ENCODE peak calls at places on chromosomes 2 and 18, in six cellular contexts. One of them, this sample, is unnamed.

GRCh38 chr2:102758433-102758832 is 3.4 kb upstream of the TMEM182 start:
- DNase-seq in endodermal cell: no peak
- DNase-seq in dorsolateral prefrontal cortex: no peak
- DNase-seq in activated B cell treated with CpG ODN at 0.5 μM for 24 hours: no peak
- DNase-seq in cardiac muscle cell: no peak
- DNase-seq in upper lobe of right lung: no peak
- DNase-seq in this sample: no peak

GRCh38 chr2:12552092-12552491 is 164.6 kb upstream of the TRIB2 start:
- DNase-seq in endodermal cell: no peak
- DNase-seq in dorsolateral prefrontal cortex: no peak
- DNase-seq in activated B cell treated with CpG ODN at 0.5 μM for 24 hours: no peak
- DNase-seq in cardiac muscle cell: no peak
- DNase-seq in upper lobe of right lung: no peak
- DNase-seq in this sample: no peak

GRCh38 chr2:102451968-102452367 is 21.1 kb upstream of the SLC9A4 start:
- DNase-seq in endodermal cell: no peak
- DNase-seq in dorsolateral prefrontal cortex: no peak
- DNase-seq in activated B cell treated with CpG ODN at 0.5 μM for 24 hours: no peak
- DNase-seq in cardiac muscle cell: peak; percentile 30
- DNase-seq in upper lobe of right lung: no peak
- DNase-seq in this sample: no peak

GRCh38 chr2:158034198-158034831 is 67.4 kb upstream of the UPP2 start:
- DNase-seq in endodermal cell: peak; percentile 86
- DNase-seq in dorsolateral prefrontal cortex: no peak
- DNase-seq in activated B cell treated with CpG ODN at 0.5 μM for 24 hours: no peak
- DNase-seq in cardiac muscle cell: peak; percentile 68
- DNase-seq in upper lobe of right lung: no peak
- DNase-seq in this sample: no peak

GRCh38 chr2:1750935-1751767 is 6.8 kb upstream of the PXDN start:
- DNase-seq in endodermal cell: peak; percentile 93
- DNase-seq in dorsolateral prefrontal cortex: peak; percentile 83
- DNase-seq in activated B cell treated with CpG ODN at 0.5 μM for 24 hours: no peak
- DNase-seq in cardiac muscle cell: peak; percentile 76
- DNase-seq in upper lobe of right lung: peak; percentile 85
- DNase-seq in this sample: peak; percentile 60

GRCh38 chr18:56120781-56121180 is 517.6 kb downstream of the TXNL1 start:
- DNase-seq in endodermal cell: no peak
- DNase-seq in dorsolateral prefrontal cortex: no peak
- DNase-seq in activated B cell treated with CpG ODN at 0.5 μM for 24 hours: no peak
- DNase-seq in cardiac muscle cell: no peak
- DNase-seq in upper lobe of right lung: no peak
- DNase-seq in this sample: no peak

GRCh38 chr2:45567974-45568789 is 42.9 kb downstream of the SRBD1 start:
- DNase-seq in endodermal cell: no peak
- DNase-seq in dorsolateral prefrontal cortex: no peak
- DNase-seq in activated B cell treated with CpG ODN at 0.5 μM for 24 hours: no peak
- DNase-seq in cardiac muscle cell: no peak
- DNase-seq in upper lobe of right lung: no peak
- DNase-seq in this sample: no peak

GRCh38 chr2:220847587-220847986 is 724.5 kb downstream of the EPHA4 start:
- DNase-seq in endodermal cell: no peak
- DNase-seq in dorsolateral prefrontal cortex: no peak
- DNase-seq in activated B cell treated with CpG ODN at 0.5 μM for 24 hours: no peak
- DNase-seq in cardiac muscle cell: no peak
- DNase-seq in upper lobe of right lung: no peak
- DNase-seq in this sample: peak; percentile 62

GRCh38 chr18:55779711-55780590 is 192.0 kb upstream of the TCF4 start:
- DNase-seq in endodermal cell: peak; percentile 78
- DNase-seq in dorsolateral prefrontal cortex: peak; percentile 46
- DNase-seq in activated B cell treated with CpG ODN at 0.5 μM for 24 hours: peak; percentile 63
- DNase-seq in cardiac muscle cell: peak; percentile 63
- DNase-seq in upper lobe of right lung: peak; percentile 63
- DNase-seq in this sample: no peak

GRCh38 chr18:23228102-23229051 is 93.1 kb downstream of the CABLES1 start:
- DNase-seq in endodermal cell: no peak
- DNase-seq in dorsolateral prefrontal cortex: no peak
- DNase-seq in activated B cell treated with CpG ODN at 0.5 μM for 24 hours: no peak
- DNase-seq in cardiac muscle cell: no peak
- DNase-seq in upper lobe of right lung: no peak
- DNase-seq in this sample: no peak

GRCh38 chr18:3610818-3611217 is 160.8 kb downstream of the TGIF1 start:
- DNase-seq in endodermal cell: no peak
- DNase-seq in dorsolateral prefrontal cortex: no peak
- DNase-seq in activated B cell treated with CpG ODN at 0.5 μM for 24 hours: no peak
- DNase-seq in cardiac muscle cell: no peak
- DNase-seq in upper lobe of right lung: no peak
- DNase-seq in this sample: no peak

GRCh38 chr2:38466849-38467767 is 90.0 kb upstream of the ATL2 start:
- DNase-seq in endodermal cell: no peak
- DNase-seq in dorsolateral prefrontal cortex: no peak
- DNase-seq in activated B cell treated with CpG ODN at 0.5 μM for 24 hours: no peak
- DNase-seq in cardiac muscle cell: no peak
- DNase-seq in upper lobe of right lung: no peak
- DNase-seq in this sample: no peak

GRCh38 chr2:72917138-72917874 is at the start of gene EMX1:
- DNase-seq in endodermal cell: peak; percentile 97
- DNase-seq in dorsolateral prefrontal cortex: peak; percentile 71
- DNase-seq in activated B cell treated with CpG ODN at 0.5 μM for 24 hours: peak; percentile 56
- DNase-seq in cardiac muscle cell: peak; percentile 65
- DNase-seq in upper lobe of right lung: peak; percentile 83
- DNase-seq in this sample: peak; percentile 56

GRCh38 chr2:39433586-39434195 is 3.4 kb downstream of the MAP4K3 start:
- DNase-seq in endodermal cell: no peak
- DNase-seq in dorsolateral prefrontal cortex: no peak
- DNase-seq in activated B cell treated with CpG ODN at 0.5 μM for 24 hours: no peak
- DNase-seq in cardiac muscle cell: peak; percentile 36
- DNase-seq in upper lobe of right lung: no peak
- DNase-seq in this sample: no peak

GRCh38 chr2:176151199-176152099 is at the start of gene HOXD4:
- DNase-seq in endodermal cell: peak; percentile 78
- DNase-seq in dorsolateral prefrontal cortex: no peak
- DNase-seq in activated B cell treated with CpG ODN at 0.5 μM for 24 hours: no peak
- DNase-seq in cardiac muscle cell: no peak
- DNase-seq in upper lobe of right lung: no peak
- DNase-seq in this sample: no peak

GRCh38 chr2:1369905-1370304 is 43.4 kb upstream of the TPO start:
- DNase-seq in endodermal cell: no peak
- DNase-seq in dorsolateral prefrontal cortex: no peak
- DNase-seq in activated B cell treated with CpG ODN at 0.5 μM for 24 hours: no peak
- DNase-seq in cardiac muscle cell: no peak
- DNase-seq in upper lobe of right lung: no peak
- DNase-seq in this sample: no peak

GRCh38 chr2:234334146-234334545 is 162.7 kb downstream of the ARL4C start:
- DNase-seq in endodermal cell: peak; percentile 75
- DNase-seq in dorsolateral prefrontal cortex: no peak
- DNase-seq in activated B cell treated with CpG ODN at 0.5 μM for 24 hours: no peak
- DNase-seq in cardiac muscle cell: peak; percentile 9
- DNase-seq in upper lobe of right lung: no peak
- DNase-seq in this sample: peak; percentile 72

GRCh38 chr2:127843677-127844076 is 14.3 kb downstream of the POLR2D start:
- DNase-seq in endodermal cell: no peak
- DNase-seq in dorsolateral prefrontal cortex: no peak
- DNase-seq in activated B cell treated with CpG ODN at 0.5 μM for 24 hours: no peak
- DNase-seq in cardiac muscle cell: no peak
- DNase-seq in upper lobe of right lung: no peak
- DNase-seq in this sample: no peak

GRCh38 chr2:128384446-128384845 is 65.8 kb upstream of the HS6ST1 start:
- DNase-seq in endodermal cell: peak; percentile 37
- DNase-seq in dorsolateral prefrontal cortex: peak; percentile 15
- DNase-seq in activated B cell treated with CpG ODN at 0.5 μM for 24 hours: no peak
- DNase-seq in cardiac muscle cell: no peak
- DNase-seq in upper lobe of right lung: peak; percentile 28
- DNase-seq in this sample: no peak

GRCh38 chr2:68775272-68775847 is 40.7 kb downstream of the ARHGAP25 start:
- DNase-seq in endodermal cell: no peak
- DNase-seq in dorsolateral prefrontal cortex: no peak
- DNase-seq in activated B cell treated with CpG ODN at 0.5 μM for 24 hours: no peak
- DNase-seq in cardiac muscle cell: no peak
- DNase-seq in upper lobe of right lung: no peak
- DNase-seq in this sample: no peak

GRCh38 chr2:68776124-68776523 is 41.5 kb downstream of the ARHGAP25 start:
- DNase-seq in endodermal cell: no peak
- DNase-seq in dorsolateral prefrontal cortex: no peak
- DNase-seq in activated B cell treated with CpG ODN at 0.5 μM for 24 hours: no peak
- DNase-seq in cardiac muscle cell: no peak
- DNase-seq in upper lobe of right lung: no peak
- DNase-seq in this sample: no peak

GRCh38 chr2:68771211-68771721 is 36.7 kb downstream of the ARHGAP25 start:
- DNase-seq in endodermal cell: no peak
- DNase-seq in dorsolateral prefrontal cortex: no peak
- DNase-seq in activated B cell treated with CpG ODN at 0.5 μM for 24 hours: no peak
- DNase-seq in cardiac muscle cell: no peak
- DNase-seq in upper lobe of right lung: no peak
- DNase-seq in this sample: no peak

GRCh38 chr2:68772109-68772508 is 37.5 kb downstream of the ARHGAP25 start:
- DNase-seq in endodermal cell: no peak
- DNase-seq in dorsolateral prefrontal cortex: no peak
- DNase-seq in activated B cell treated with CpG ODN at 0.5 μM for 24 hours: no peak
- DNase-seq in cardiac muscle cell: no peak
- DNase-seq in upper lobe of right lung: no peak
- DNase-seq in this sample: no peak

DNA sequence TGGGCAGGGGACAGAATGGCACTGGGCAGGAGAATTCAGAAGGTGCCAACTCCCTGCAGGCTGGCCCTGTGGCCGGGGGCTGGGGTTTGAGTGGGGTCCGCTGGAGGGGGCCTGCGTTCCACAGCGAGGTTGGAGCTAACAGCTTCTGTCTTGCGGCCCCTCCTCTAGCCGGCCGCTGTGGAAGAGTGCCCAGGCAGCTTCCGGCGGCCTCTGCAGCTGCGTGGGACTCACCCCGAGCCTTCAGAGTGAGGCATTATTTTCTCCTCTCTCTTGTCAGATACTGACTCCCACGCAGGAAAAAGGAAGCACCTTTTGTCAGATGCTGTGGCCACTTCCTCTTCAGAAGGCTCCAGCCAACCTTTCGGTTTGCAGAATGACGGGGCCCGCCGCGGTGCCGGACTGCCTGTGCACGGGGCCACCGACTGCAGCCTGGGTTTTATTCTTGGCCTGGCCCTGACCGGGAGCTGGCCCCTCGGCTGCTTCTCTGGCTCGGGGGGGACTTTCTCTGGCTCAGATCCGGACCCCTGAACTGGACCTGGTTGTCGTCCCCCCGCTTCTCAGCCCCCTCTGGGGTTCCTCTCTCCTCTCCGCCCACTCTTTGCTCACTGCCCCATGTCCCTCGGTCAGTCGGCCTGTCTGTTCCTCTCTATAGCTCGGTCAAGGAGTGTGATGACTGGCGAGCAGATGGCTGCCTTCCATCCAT is 40.1 kb downstream of the ARHGAP25 start:
- DNase-seq in endodermal cell: no peak
- DNase-seq in dorsolateral prefrontal cortex: peak; percentile 54
- DNase-seq in activated B cell treated with CpG ODN at 0.5 μM for 24 hours: peak; percentile 71
- DNase-seq in cardiac muscle cell: no peak
- DNase-seq in upper lobe of right lung: peak; percentile 85
- DNase-seq in this sample: no peak
- TF ChIP-seq CTCF in endodermal cell: no peak
- TF ChIP-seq CTCF in dorsolateral prefrontal cortex: no peak
- TF ChIP-seq CTCF in activated B cell treated with CpG ODN at 0.5 μM for 24 hours: no peak
- TF ChIP-seq CTCF in cardiac muscle cell: no peak
- TF ChIP-seq CTCF in upper lobe of right lung: no peak
- TF ChIP-seq CTCF in this sample: no peak

GRCh38 chr2:68059769-68060525 is 2.9 kb downstream of the C1D start:
- DNase-seq in endodermal cell: peak; percentile 29
- DNase-seq in dorsolateral prefrontal cortex: no peak
- DNase-seq in activated B cell treated with CpG ODN at 0.5 μM for 24 hours: no peak
- DNase-seq in cardiac muscle cell: no peak
- DNase-seq in upper lobe of right lung: no peak
- DNase-seq in this sample: no peak

GRCh38 chr2:68052717-68053422 is 9.9 kb downstream of the C1D start:
- DNase-seq in endodermal cell: no peak
- DNase-seq in dorsolateral prefrontal cortex: no peak
- DNase-seq in activated B cell treated with CpG ODN at 0.5 μM for 24 hours: no peak
- DNase-seq in cardiac muscle cell: peak; percentile 31
- DNase-seq in upper lobe of right lung: no peak
- DNase-seq in this sample: no peak

GRCh38 chr2:68062680-68063387 is at the start of gene C1D:
- DNase-seq in endodermal cell: peak; percentile 98
- DNase-seq in dorsolateral prefrontal cortex: peak; percentile 92
- DNase-seq in activated B cell treated with CpG ODN at 0.5 μM for 24 hours: peak; percentile 94
- DNase-seq in cardiac muscle cell: peak; percentile 95
- DNase-seq in upper lobe of right lung: peak; percentile 97
- DNase-seq in this sample: peak; percentile 91

GRCh38 chr2:68060652-68061051 is 2.2 kb downstream of the C1D start:
- DNase-seq in endodermal cell: no peak
- DNase-seq in dorsolateral prefrontal cortex: no peak
- DNase-seq in activated B cell treated with CpG ODN at 0.5 μM for 24 hours: no peak
- DNase-seq in cardiac muscle cell: no peak
- DNase-seq in upper lobe of right lung: no peak
- DNase-seq in this sample: no peak

GRCh38 chr2:68057658-68058396 is 5.0 kb downstream of the C1D start:
- DNase-seq in endodermal cell: no peak
- DNase-seq in dorsolateral prefrontal cortex: no peak
- DNase-seq in activated B cell treated with CpG ODN at 0.5 μM for 24 hours: no peak
- DNase-seq in cardiac muscle cell: no peak
- DNase-seq in upper lobe of right lung: no peak
- DNase-seq in this sample: no peak
- TF ChIP-seq CTCF in endodermal cell: peak; percentile 56
- TF ChIP-seq CTCF in dorsolateral prefrontal cortex: no peak
- TF ChIP-seq CTCF in activated B cell treated with CpG ODN at 0.5 μM for 24 hours: no peak
- TF ChIP-seq CTCF in cardiac muscle cell: no peak
- TF ChIP-seq CTCF in upper lobe of right lung: no peak
- TF ChIP-seq CTCF in this sample: no peak

DNA sequence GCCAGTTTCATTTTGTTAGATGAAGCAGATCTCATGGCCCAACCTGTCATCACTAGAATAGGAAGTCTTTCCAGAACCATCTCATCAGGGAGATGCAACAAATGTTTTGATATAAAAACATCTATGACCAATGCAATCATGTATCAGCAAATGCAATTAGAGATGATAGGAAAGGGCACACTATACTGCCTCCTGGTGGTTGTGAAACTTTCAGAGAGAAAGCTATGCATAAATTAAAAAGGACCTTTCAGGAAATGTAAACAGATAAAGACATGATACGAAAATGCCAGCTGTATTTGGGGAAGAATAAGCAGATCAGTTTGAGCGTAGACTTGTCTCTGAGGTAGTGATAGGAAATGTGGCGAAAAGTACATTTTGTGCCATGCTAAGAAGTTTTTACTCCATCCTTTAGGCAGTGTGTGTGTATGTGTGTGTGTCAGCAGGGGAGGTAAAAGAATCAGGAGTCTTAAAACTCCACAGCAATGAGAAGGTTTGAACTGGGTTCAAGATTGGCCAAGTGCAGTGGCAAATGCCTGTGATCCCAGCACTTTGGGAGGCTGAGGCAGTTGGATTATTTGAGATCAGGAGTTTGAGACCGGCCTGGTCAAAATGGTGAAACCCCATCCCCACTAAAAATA is 479.3 kb downstream of the CPS1 start:
- DNase-seq in endodermal cell: no peak
- DNase-seq in dorsolateral prefrontal cortex: no peak
- DNase-seq in activated B cell treated with CpG ODN at 0.5 μM for 24 hours: no peak
- DNase-seq in cardiac muscle cell: peak; percentile 39
- DNase-seq in upper lobe of right lung: no peak
- DNase-seq in this sample: no peak
- TF ChIP-seq CTCF in endodermal cell: peak; percentile 90
- TF ChIP-seq CTCF in dorsolateral prefrontal cortex: peak; percentile 74
- TF ChIP-seq CTCF in activated B cell treated with CpG ODN at 0.5 μM for 24 hours: no peak
- TF ChIP-seq CTCF in cardiac muscle cell: peak; percentile 60
- TF ChIP-seq CTCF in upper lobe of right lung: peak; percentile 47
- TF ChIP-seq CTCF in this sample: peak; percentile 56

GRCh38 chr2:8015848-8016580 is 665.8 kb upstream of the ID2 start:
- DNase-seq in endodermal cell: no peak
- DNase-seq in dorsolateral prefrontal cortex: no peak
- DNase-seq in activated B cell treated with CpG ODN at 0.5 μM for 24 hours: no peak
- DNase-seq in cardiac muscle cell: no peak
- DNase-seq in upper lobe of right lung: no peak
- DNase-seq in this sample: no peak
- TF ChIP-seq CTCF in endodermal cell: no peak
- TF ChIP-seq CTCF in dorsolateral prefrontal cortex: no peak
- TF ChIP-seq CTCF in activated B cell treated with CpG ODN at 0.5 μM for 24 hours: no peak
- TF ChIP-seq CTCF in cardiac muscle cell: no peak
- TF ChIP-seq CTCF in upper lobe of right lung: no peak
- TF ChIP-seq CTCF in this sample: no peak